ENCODE peak calls at places on chromosomes 5 and 9, in nine cellular contexts. W, H, V, B, A, X, N, F and K are unnamed samples.

GRCh38 chr5:144093868-144094267 is 76.6 kb downstream of the YIPF5 start:
- DNase-seq in W (no peak), H (no peak), V (no peak), B (no peak), A (no peak), X (no peak), N (no peak), F (no peak), K (no peak)

GRCh38 chr9:23820731-23821399 is 5.2 kb downstream of the ELAVL2 start:
- DNase-seq in W (no peak), H (peak), V (no peak), B (no peak), A (no peak), X (no peak), N (no peak), F (no peak), K (peak)

GRCh38 chr5:145775411-145775810 is 59.7 kb downstream of the PRELID2 start:
- DNase-seq in W (no peak), H (peak), V (no peak), B (no peak), A (no peak), X (no peak), N (no peak), F (no peak), K (no peak)

GRCh38 chr5:132428811-132429440 is 59.4 kb downstream of the SLC22A5 start:
- DNase-seq in W (peak), H (peak), V (no peak), B (no peak), A (no peak), X (no peak), N (peak), F (no peak), K (no peak)

GRCh38 chr5:128408622-128409021 is 129.4 kb downstream of the FBN2 start:
- DNase-seq in W (peak), H (peak), V (no peak), B (no peak), A (no peak), X (no peak), N (peak), F (no peak), K (no peak)

GRCh38 chr5:125044491-125045282 is 298.2 kb upstream of the ZNF608 start:
- DNase-seq in W (no peak), H (peak), V (no peak), B (no peak), A (no peak), X (no peak), N (no peak), F (no peak), K (no peak)

GRCh38 chr5:152097128-152097527 is 172.5 kb upstream of the GLRA1 start:
- DNase-seq in W (no peak), H (no peak), V (no peak), B (no peak), A (no peak), X (no peak), N (no peak), F (no peak), K (no peak)

GRCh38 chr5:2747372-2748179 is 3.9 kb downstream of the IRX2 start:
- DNase-seq in W (no peak), H (no peak), V (no peak), B (no peak), A (no peak), X (no peak), N (no peak), F (no peak), K (no peak)

GRCh38 chr9:138072161-138072842 is 194.7 kb downstream of the CACNA1B start:
- DNase-seq in W (no peak), H (no peak), V (peak), B (no peak), A (no peak), X (no peak), N (no peak), F (no peak), K (no peak)

GRCh38 chr9:123111977-123112869 is 78.8 kb downstream of the GPR21 start:
- DNase-seq in W (no peak), H (no peak), V (peak), B (no peak), A (no peak), X (no peak), N (no peak), F (no peak), K (peak)

GRCh38 chr9:76135902-76136301 is 245.4 kb downstream of the PCSK5 start:
- DNase-seq in W (peak), H (no peak), V (no peak), B (no peak), A (no peak), X (no peak), N (no peak), F (no peak), K (no peak)

GRCh38 chr9:130770679-130771442 is 64.2 kb upstream of the ABL1 start:
- DNase-seq in W (peak), H (peak), V (no peak), B (peak), A (peak), X (no peak), N (no peak), F (no peak), K (peak)

GRCh38 chr5:125026900-125027731 is 280.7 kb upstream of the ZNF608 start:
- DNase-seq in W (peak), H (peak), V (no peak), B (no peak), A (peak), X (no peak), N (no peak), F (no peak), K (no peak)

GRCh38 chr9:115063058-115063850 is 54.7 kb downstream of the TNC start:
- DNase-seq in W (peak), H (peak), V (no peak), B (no peak), A (peak), X (no peak), N (peak), F (no peak), K (no peak)

GRCh38 chr9:20550326-20550725 is 72.0 kb downstream of the MLLT3 start:
- DNase-seq in W (no peak), H (no peak), V (no peak), B (no peak), A (no peak), X (no peak), N (no peak), F (no peak), K (no peak)

GRCh38 chr5:66769839-66770617 is 173.8 kb downstream of the MAST4 start:
- DNase-seq in W (peak), H (peak), V (no peak), B (peak), A (no peak), X (no peak), N (no peak), F (no peak), K (peak)

GRCh38 chr9:100352201-100352726 is 478 bp downstream of the TEX10 start:
- DNase-seq in W (peak), H (peak), V (peak), B (no peak), A (peak), X (peak), N (no peak), F (peak), K (peak)

GRCh38 chr9:90457386-90458080 is 185.1 kb downstream of the DIRAS2 start:
- DNase-seq in W (no peak), H (no peak), V (no peak), B (no peak), A (no peak), X (no peak), N (no peak), F (no peak), K (no peak)